ENCODE peak calls at places on chromosomes 2 and 18, in nine cellular contexts. H is hepatocyte; I is transverse colon; K is HAP-1; U is CD8-positive, alpha-beta T cell; G is upper lobe of left lung; B is colonic mucosa; W is astrocyte; M is GM23248. C is an unnamed sample. For H3K36me3, the result is how much of the 10 kb centered on the place peaks cover.

GRCh38 chr2:128640166-128640846 is 321.6 kb upstream of the HS6ST1 start:
- DNase-seq in K (no peak), H (no peak), I (no peak), U (no peak), B (peak), W (no peak), G (no peak), M (peak), C (no peak)

GRCh38 chr2:98507461-98507860 is 62.8 kb downstream of the INPP4A start:
- DNase-seq in I (no peak), U (no peak), M (no peak), G (no peak), W (no peak), K (no peak), H (no peak), B (no peak), C (no peak)

GRCh38 chr2:11395389-11395788 is 51.0 kb upstream of the ROCK2 start:
- DNase-seq in I (no peak), U (no peak), B (no peak), W (no peak), G (no peak), H (no peak), M (no peak), K (no peak), C (no peak)

GRCh38 chr2:59184281-59185020 is 943.3 kb upstream of the FANCL start:
- DNase-seq in G (no peak), H (peak), I (no peak), K (no peak), B (no peak), U (no peak), W (no peak), M (peak), C (no peak)

GRCh38 chr18:62512532-62512931 is 10.3 kb upstream of the ZCCHC2 start:
- DNase-seq in I (no peak), W (no peak), U (no peak), K (no peak), G (no peak), M (no peak), H (no peak), B (no peak), C (no peak)

GRCh38 chr2:176129013-176129796 is at the start of gene HOXD8:
- DNase-seq in I (peak), W (peak), U (no peak), K (peak), M (peak), B (peak), G (peak), H (peak), C (peak)

GRCh38 chr18:80193701-80194100 is 53.6 kb downstream of the PARD6G start:
- DNase-seq in B (no peak), K (no peak), U (no peak), W (no peak), I (no peak), M (no peak), G (no peak), H (no peak), C (no peak)

GRCh38 chr2:216690451-216691209 is 4.7 kb downstream of the IGFBP5 start:
- DNase-seq in M (peak), B (no peak), G (no peak), H (peak), I (no peak), W (peak), U (no peak), K (peak), C (no peak)

GRCh38 chr2:150548527-150548926 is 61.1 kb upstream of the RND3 start:
- DNase-seq in H (peak), W (no peak), B (no peak), G (no peak), M (peak), U (no peak), I (no peak), K (peak), C (peak)

GRCh38 chr18:68355637-68356036 is 359.3 kb downstream of the TMX3 start:
- DNase-seq in H (no peak), W (no peak), U (no peak), G (no peak), B (no peak), M (no peak), I (no peak), K (no peak), C (no peak)

GRCh38 chr2:94763318-94763717 is 107.9 kb upstream of the TEKT4 start:
- DNase-seq in I (no peak), U (no peak), K (no peak), M (no peak), W (no peak), H (no peak), B (no peak), G (no peak), C (no peak)

GRCh38 chr2:64617631-64618151 is 36.0 kb downstream of the SERTAD2 start:
- DNase-seq in G (no peak), U (no peak), M (no peak), W (no peak), H (no peak), B (no peak), I (no peak), K (peak), C (no peak)

GRCh38 chr2:58923869-58924268 is 682.7 kb upstream of the FANCL start:
- DNase-seq in B (no peak), H (peak), M (peak), G (no peak), U (no peak), K (no peak), W (peak), I (no peak), C (no peak)

GRCh38 chr2:31475692-31476091 is 61.1 kb upstream of the XDH start:
- DNase-seq in M (peak), H (no peak), K (no peak), B (no peak), G (no peak), W (peak), U (no peak), I (no peak), C (no peak)

GRCh38 chr18:74457743-74458465 is 796 bp upstream of the DIPK1C start:
- DNase-seq in H (no peak), B (no peak), G (peak), U (no peak), W (no peak), M (no peak), K (no peak), I (no peak), C (no peak)

GRCh38 chr2:232886632-232887031 is 16.6 kb downstream of the SNORC start:
- DNase-seq in M (no peak), G (peak), U (no peak), I (no peak), B (no peak), K (no peak), W (no peak), H (no peak), C (no peak)

GRCh38 chr2:6820903-6821584 is 44.7 kb downstream of the CMPK2 start:
- DNase-seq in B (no peak), G (peak), W (no peak), K (no peak), U (no peak), H (no peak), M (no peak), I (no peak), C (no peak)

GRCh38 chr2:147438897-147439296 is 405.9 kb upstream of the ACVR2A start:
- DNase-seq in B (no peak), K (no peak), G (no peak), I (no peak), M (no peak), W (no peak), U (no peak), H (peak), C (no peak)

GRCh38 chr2:206728277-206729199 is 10.3 kb upstream of the DYTN start:
- DNase-seq in B (no peak), H (no peak), U (no peak), W (peak), I (no peak), K (peak), M (peak), G (no peak), C (no peak)

GRCh38 chr2:105827351-105828096 is 82.8 kb downstream of the NCK2 start:
- DNase-seq in I (no peak), G (no peak), W (no peak), H (no peak), M (no peak), B (no peak), K (no peak), U (no peak), C (no peak)

GRCh38 chr2:121902171-121902591 is 146.7 kb downstream of the TSN start:
- DNase-seq in G (no peak), I (no peak), W (no peak), H (no peak), K (no peak), U (no peak), B (no peak), M (peak), C (no peak)

GRCh38 chr2:9405636-9406035 is 17.7 kb downstream of the ITGB1BP1 start:
- DNase-seq in M (peak), U (no peak), G (no peak), W (peak), B (no peak), K (no peak), I (no peak), H (no peak), C (no peak)

GRCh38 chr2:238220892-238221521 is 17.5 kb upstream of the ILKAP start:
- DNase-seq in W (peak), U (no peak), K (no peak), I (no peak), M (no peak), H (no peak), B (no peak), G (peak), C (no peak)

GRCh38 chr2:172333206-172333605 is 94.2 kb upstream of the ITGA6 start:
- DNase-seq in I (no peak), G (no peak), H (no peak), M (no peak), B (no peak), U (no peak), K (no peak), W (no peak), C (no peak)

GRCh38 chr2:230958803-230959756 is 34.0 kb upstream of the GPR55 start:
- DNase-seq in I (no peak), W (no peak), M (no peak), B (peak), H (no peak), K (no peak), U (no peak), G (no peak), C (no peak)

GRCh38 chr2:230960026-230960425 is 35.0 kb upstream of the GPR55 start:
- DNase-seq in H (no peak), M (no peak), B (peak), W (no peak), U (no peak), I (no peak), K (no peak), G (no peak), C (no peak)

GRCh38 chr2:230955163-230955779 is 30.2 kb upstream of the GPR55 start:
- DNase-seq in U (no peak), B (no peak), W (no peak), K (peak), G (no peak), H (no peak), I (no peak), M (no peak), C (no peak)

GRCh38 chr2:230956827-230957755 is 32.0 kb upstream of the GPR55 start:
- DNase-seq in U (no peak), H (peak), W (peak), M (peak), I (peak), G (peak), K (peak), B (peak), C (peak)

DNA sequence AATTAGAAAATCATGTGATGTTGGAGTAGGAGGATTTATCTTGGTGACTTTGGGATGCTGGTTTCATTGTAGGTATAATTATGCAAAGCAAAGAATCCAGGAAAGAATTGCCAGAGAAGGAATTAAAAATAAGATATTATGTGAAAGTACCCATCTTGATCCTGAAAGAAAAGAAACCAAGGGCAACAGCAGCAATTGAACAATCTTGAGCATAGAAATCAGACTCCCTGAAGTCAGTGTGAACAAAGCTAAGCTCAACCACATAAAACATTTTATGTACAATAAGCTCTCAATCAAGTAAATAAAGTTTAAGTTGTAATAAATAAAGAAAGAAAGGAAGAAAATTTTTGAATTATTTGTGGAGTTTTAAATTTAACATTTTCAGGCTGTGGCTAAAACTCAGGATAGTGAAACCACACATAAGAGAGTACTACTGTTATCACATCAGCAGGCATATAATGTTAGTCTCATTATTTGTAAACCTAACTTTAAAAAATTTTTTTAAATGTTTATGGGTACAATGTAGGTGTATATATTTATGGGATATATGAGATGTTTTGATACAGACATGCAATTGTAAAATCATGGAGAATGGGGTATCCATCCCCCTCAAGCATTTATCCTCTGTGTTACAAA is 32.8 kb upstream of the GPR55 start:
- DNase-seq in I (no peak), G (no peak), W (no peak), H (no peak), K (no peak), M (no peak), B (no peak), U (no peak), C (no peak)
- H3K4me3 ChIP-seq in I (peak), G (peak), W (peak), H (peak), K (peak), M (peak), B (peak), U (peak), C (no peak)

GRCh38 chr2:25743132-25743830 is 69.9 kb upstream of the DTNB start:
- DNase-seq in W (no peak), G (no peak), M (no peak), H (no peak), K (no peak), B (no peak), I (no peak), U (no peak), C (no peak)
- H3K36me3 ChIP-seq in W (under half), G (under half), M (under half), H (under half), K (under half), B (under half), I (under half), U (under half), C (under half)

GRCh38 chr2:179427065-179427464 is 162.4 kb upstream of the SESTD1 start:
- DNase-seq in B (no peak), W (no peak), H (no peak), G (no peak), M (no peak), K (no peak), U (no peak), I (no peak), C (no peak)

GRCh38 chr2:179428659-179429058 is 164.0 kb upstream of the SESTD1 start:
- DNase-seq in I (no peak), M (peak), U (no peak), W (no peak), B (no peak), K (no peak), G (no peak), H (no peak), C (no peak)

GRCh38 chr2:179424571-179424970 is 159.9 kb upstream of the SESTD1 start:
- DNase-seq in B (no peak), U (no peak), K (no peak), G (no peak), I (no peak), M (no peak), H (no peak), W (no peak), C (no peak)

GRCh38 chr2:179429597-179429996 is 165.0 kb upstream of the SESTD1 start:
- DNase-seq in W (no peak), I (no peak), K (no peak), B (no peak), U (no peak), H (no peak), G (no peak), M (no peak), C (no peak)

GRCh38 chr2:179429060-179429471 is 164.4 kb upstream of the SESTD1 start:
- DNase-seq in H (no peak), U (no peak), B (no peak), K (no peak), G (peak), I (no peak), M (no peak), W (no peak), C (no peak)
- H3K4me3 ChIP-seq in H (no peak), U (no peak), B (no peak), K (no peak), G (no peak), I (no peak), M (no peak), W (peak), C (no peak)

GRCh38 chr2:70362661-70363060 is 60.8 kb upstream of the FAM136A start:
- DNase-seq in I (no peak), W (no peak), U (no peak), B (no peak), K (no peak), H (no peak), G (no peak), M (peak), C (no peak)

GRCh38 chr2:70357076-70358071 is 55.5 kb upstream of the FAM136A start:
- DNase-seq in I (no peak), G (no peak), U (no peak), B (no peak), K (no peak), W (no peak), H (no peak), M (peak), C (no peak)

DNA sequence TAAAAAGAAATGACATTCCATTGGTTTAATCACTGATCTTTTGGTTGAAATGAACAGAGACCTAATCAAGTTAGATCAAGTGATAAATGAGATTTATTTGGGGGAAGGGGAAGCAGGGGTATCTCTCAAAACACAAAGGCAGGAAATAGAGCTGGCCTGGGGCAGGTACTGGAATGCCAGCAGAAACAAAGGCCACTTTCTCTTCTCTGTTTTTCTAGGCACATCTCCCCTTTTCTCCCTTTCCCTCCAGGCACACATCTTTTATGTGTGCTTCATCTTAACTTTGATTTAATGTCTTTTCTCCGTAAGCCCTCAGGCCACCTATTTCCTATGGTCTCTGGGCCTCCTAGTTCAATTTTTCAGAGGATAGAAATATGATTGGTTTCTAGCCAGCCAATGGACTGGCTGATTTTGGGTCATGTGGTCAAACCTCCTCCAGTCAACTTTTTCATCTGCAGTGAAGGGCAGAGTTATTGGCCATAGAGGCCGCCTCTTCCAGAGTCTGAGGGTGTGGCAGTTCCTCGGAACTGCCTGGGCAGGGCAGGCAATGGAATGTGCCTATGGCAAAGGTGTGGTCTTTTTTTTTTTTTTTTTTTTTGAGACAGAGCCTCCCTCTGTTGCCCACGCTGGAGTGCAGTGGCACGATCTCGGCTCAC is 58.9 kb upstream of the FAM136A start:
- DNase-seq in W (no peak), M (no peak), G (no peak), H (no peak), B (no peak), U (no peak), I (peak), K (peak), C (peak)
- H3K36me3 ChIP-seq in W (under half), M (under half), G (under half), H (under half), B (under half), U (under half), I (under half), K (under half), C (under half)

GRCh38 chr18:34709104-34709503 is 994 bp upstream of the DTNA start:
- DNase-seq in W (peak), K (no peak), H (no peak), B (no peak), M (peak), I (no peak), U (no peak), G (no peak), C (no peak)
- H3K4me3 ChIP-seq in W (no peak), K (no peak), H (no peak), B (no peak), M (peak), I (no peak), U (no peak), G (no peak), C (no peak)

GRCh38 chr18:28015671-28016070 is 161.3 kb downstream of the CDH2 start:
- DNase-seq in K (no peak), B (no peak), G (no peak), W (no peak), U (no peak), M (no peak), H (no peak), I (no peak), C (no peak)
- H3K36me3 ChIP-seq in K (under half), B (under half), G (under half), W (under half), U (under half), M (under half), H (under half), I (under half), C (under half)